ENCODE peak calls at places on chromosome 16, in ten cellular contexts. O is AG09319, A is heart left ventricle, Q is tibial artery, M is AG04450, V is HCT116, X is heart right ventricle, W is psoas muscle, K is progenitor cell of endocrine pancreas, E is left lung. J is an unnamed sample.

GRCh38 chr16:66551362-66551761 is 1.0 kb upstream of the CKLF start:
- DNase-seq in Q (no peak), A (peak; percentile 68), E (no peak), X (no peak), O (no peak), K (no peak), W (no peak), V (peak; percentile 36), M (no peak), J (peak; percentile 81)

GRCh38 chr16:2977440-2977839 is 2.8 kb downstream of the PKMYT1 start:
- DNase-seq in M (no peak), Q (no peak), W (no peak), E (no peak), K (no peak), O (no peak), V (no peak), X (no peak), A (no peak), J (no peak)

GRCh38 chr16:58105619-58106018 is 23.6 kb downstream of the CFAP20 start:
- DNase-seq in E (no peak), W (no peak), O (no peak), M (no peak), Q (no peak), V (no peak), X (no peak), K (no peak), A (no peak), J (no peak)

GRCh38 chr16:69476920-69477418 is 52.5 kb downstream of the CYB5B start:
- DNase-seq in W (no peak), M (peak; percentile 77), E (no peak), Q (no peak), A (no peak), K (no peak), V (peak; percentile 50), X (no peak), O (no peak), J (no peak)

GRCh38 chr16:62213763-62214162 is 177.5 kb upstream of the CDH8 start:
- DNase-seq in O (no peak), M (no peak), X (no peak), W (no peak), A (no peak), K (no peak), Q (no peak), E (no peak), V (no peak), J (no peak)

GRCh38 chr16:87560428-87561199 is 41.7 kb upstream of the JPH3 start:
- DNase-seq in W (peak; percentile 69), V (peak; percentile 93), X (peak; percentile 61), A (no peak), Q (peak; percentile 87), K (no peak), O (no peak), E (peak; percentile 74), M (no peak), J (no peak)

GRCh38 chr16:31138621-31139578 is 3.4 kb upstream of the PRSS8 start:
- DNase-seq in W (peak; percentile 91), A (peak; percentile 75), M (no peak), K (no peak), Q (no peak), O (no peak), V (peak; percentile 84), X (peak; percentile 43), E (peak; percentile 89), J (no peak)

GRCh38 chr16:81189100-81189664 is 49.3 kb upstream of the BCO1 start:
- DNase-seq in X (peak; percentile 82), A (peak; percentile 86), Q (peak; percentile 97), M (peak; percentile 23), K (no peak), E (peak; percentile 76), V (no peak), W (peak; percentile 93), O (peak; percentile 38), J (no peak)

GRCh38 chr16:81641403-81642106 is 137.5 kb upstream of the PLCG2 start:
- DNase-seq in M (no peak), O (no peak), K (no peak), Q (no peak), X (no peak), V (no peak), W (no peak), E (peak; percentile 59), A (peak; percentile 49), J (no peak)

GRCh38 chr16:8859913-8860881 is 8.6 kb downstream of the CARHSP1 start:
- DNase-seq in Q (peak; percentile 83), M (no peak), A (peak; percentile 62), K (no peak), X (no peak), O (no peak), W (peak; percentile 78), V (no peak), E (peak; percentile 56), J (no peak)

GRCh38 chr16:74271879-74272278 is 24.7 kb upstream of the PSMD7 start:
- DNase-seq in X (no peak), W (no peak), V (no peak), K (no peak), O (no peak), Q (no peak), E (no peak), A (no peak), M (no peak), J (no peak)

GRCh38 chr16:74279805-74280204 is 16.8 kb upstream of the PSMD7 start:
- DNase-seq in M (no peak), A (no peak), K (no peak), Q (no peak), W (no peak), O (no peak), X (no peak), E (no peak), V (no peak), J (no peak)

GRCh38 chr16:74280448-74280847 is 16.2 kb upstream of the PSMD7 start:
- DNase-seq in W (no peak), X (no peak), A (no peak), Q (no peak), E (no peak), M (no peak), O (no peak), V (no peak), K (no peak), J (no peak)

GRCh38 chr16:74279266-74279665 is 17.3 kb upstream of the PSMD7 start:
- DNase-seq in X (no peak), Q (no peak), A (no peak), O (no peak), V (no peak), E (no peak), K (no peak), M (no peak), W (no peak), J (no peak)

DNA sequence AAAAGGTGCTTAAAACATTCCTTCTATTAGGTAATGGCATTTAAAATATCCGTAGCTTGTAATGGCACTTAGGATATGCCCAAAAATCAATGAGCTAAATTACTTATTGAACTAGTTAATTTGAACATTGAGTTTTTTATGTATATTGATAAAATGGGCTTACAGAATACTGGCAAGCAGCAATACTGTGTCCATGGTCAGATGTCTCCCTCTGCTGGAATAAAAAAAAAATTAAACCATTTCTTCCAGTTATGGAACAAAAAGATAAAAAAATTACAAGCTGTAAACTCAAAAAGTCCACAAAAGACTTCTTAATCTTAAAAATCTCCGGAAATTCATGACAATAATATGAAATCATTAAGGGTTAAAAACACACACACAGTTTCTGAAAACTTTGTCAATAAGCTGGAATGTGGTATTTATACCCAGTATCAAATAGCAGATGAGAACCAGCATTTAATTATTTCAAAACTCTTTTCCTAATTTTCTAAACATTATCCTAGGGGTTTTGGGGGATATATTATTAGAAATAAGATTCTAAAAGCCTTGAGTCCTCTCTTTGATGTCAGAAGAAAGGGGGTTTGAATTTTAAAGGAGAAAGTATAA is 21.5 kb upstream of the PSMD7 start:
- DNase-seq in O (no peak), V (peak; percentile 13), X (no peak), Q (no peak), K (no peak), A (no peak), W (no peak), E (no peak), M (no peak), J (no peak)
- TF ChIP-seq CTCF in O (peak; percentile 41), V (peak; percentile 44), X (peak; percentile 47), Q (peak; percentile 35), K (peak; percentile 71), A (peak; percentile 57), W (peak; percentile 39), E (no peak), M (peak; percentile 63), J (peak; percentile 9)

GRCh38 chr16:20806168-20807050 is at the start of the genes ERI2 and REXO5:
- DNase-seq in A (peak; percentile 95), X (peak; percentile 90), K (peak; percentile 85), E (peak; percentile 94), O (peak; percentile 80), V (peak; percentile 91), Q (peak; percentile 94), W (peak; percentile 94), M (peak; percentile 84), J (peak; percentile 64)
- TF ChIP-seq CTCF in A (peak; percentile 45), X (peak; percentile 61), K (peak; percentile 51), E (peak; percentile 10), O (peak; percentile 71), V (peak; percentile 45), Q (peak; percentile 30), W (peak; percentile 25), M (peak; percentile 65), J (peak; percentile 30)

DNA sequence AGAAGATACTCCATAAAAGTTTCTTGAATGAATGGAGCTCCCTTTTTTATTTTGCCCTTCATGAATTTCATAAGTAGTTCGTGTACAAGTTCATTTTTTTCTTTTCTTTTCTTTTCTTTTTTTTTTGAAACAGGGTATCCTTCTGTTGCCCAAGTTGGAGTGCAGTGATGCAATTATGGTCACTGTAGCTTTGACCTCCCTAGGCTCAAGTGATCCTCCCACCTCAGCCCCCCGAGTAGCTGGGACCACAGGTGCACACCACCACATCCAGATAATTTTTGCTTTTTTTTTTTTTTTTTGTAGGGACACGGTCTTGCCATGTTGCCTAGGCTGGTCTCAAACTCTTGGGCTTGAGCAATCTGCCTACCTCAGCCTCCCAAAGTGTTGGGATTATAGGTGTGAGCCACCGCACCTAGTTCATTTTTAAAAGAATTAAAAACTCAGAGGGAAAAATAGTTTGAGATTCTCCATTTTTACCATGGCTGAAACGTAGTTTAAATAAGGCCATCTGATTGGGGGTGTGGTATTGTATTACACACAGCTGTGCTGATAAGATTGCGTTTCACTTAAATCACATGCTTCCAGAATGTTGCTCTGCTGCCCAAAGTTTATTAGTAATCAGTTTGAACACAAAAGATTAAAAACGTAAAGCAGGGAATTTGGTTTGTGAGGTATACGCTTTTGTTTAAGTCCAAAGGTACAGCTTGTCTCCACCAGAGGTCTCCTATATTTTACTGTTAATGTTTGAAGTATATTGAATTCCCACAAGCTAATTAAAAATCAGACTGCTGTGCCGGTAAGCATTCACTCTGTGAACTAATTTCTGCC is 154.1 kb downstream of the SOCS1 start:
- DNase-seq in A (no peak), K (no peak), X (no peak), M (peak; percentile 71), V (no peak), W (no peak), O (no peak), E (no peak), Q (no peak), J (no peak)
- TF ChIP-seq CTCF in A (peak; percentile 12), K (no peak), X (peak; percentile 16), M (peak; percentile 50), V (no peak), W (peak; percentile 12), O (no peak), E (no peak), Q (no peak), J (no peak)

GRCh38 chr16:56275801-56276200 is 84.5 kb downstream of the GNAO1 start:
- DNase-seq in K (no peak), Q (peak; percentile 54), E (no peak), X (no peak), A (no peak), W (no peak), O (no peak), M (no peak), V (no peak), J (no peak)
- TF ChIP-seq CTCF in K (no peak), Q (no peak), E (no peak), X (no peak), A (no peak), W (no peak), O (no peak), M (no peak), V (no peak), J (no peak)